ENCODE peak calls at places on chromosomes 12 and 14, in ten cellular contexts. Q is NCI-H1105; K is hepatocyte; Y is amniotic stem cell; N is effector memory CD4-positive, alpha-beta T cell; Z is cardiac muscle cell; J is upper lobe of right lung; B is Daoy; H is A673; R is stimulated activated CD8-positive, alpha-beta memory T cell treated with anti-CD3 and anti-CD28 coated beads, Interleukin-15, amount 100 ng/mL, for 4 hours. P is an unnamed sample.

GRCh38 chr12:79019672-79020071 is 155.1 kb downstream of the SYT1 start:
- DNase-seq in K (no peak), Z (no peak), Q (no peak), J (no peak), R (no peak), N (no peak), Y (no peak), H (no peak), B (no peak), P (no peak)

GRCh38 chr12:88509851-88510250 is 70.4 kb downstream of the KITLG start:
- DNase-seq in Q (no peak), J (no peak), H (peak; percentile 27), N (no peak), Z (no peak), K (no peak), B (no peak), R (no peak), Y (no peak), P (no peak)

GRCh38 chr12:104458645-104459555 is 2.2 kb downstream of the CHST11 start:
- DNase-seq in R (no peak), K (peak; percentile 14), J (peak; percentile 74), B (peak; percentile 52), H (peak; percentile 14), N (no peak), Z (peak; percentile 46), Y (no peak), Q (no peak), P (no peak)

GRCh38 chr14:54577977-54578376 is 11.0 kb downstream of the SAMD4A start:
- DNase-seq in J (no peak), Z (no peak), Y (no peak), H (peak; percentile 22), N (no peak), K (peak; percentile 42), R (no peak), Q (no peak), B (no peak), P (no peak)

GRCh38 chr14:50882932-50883826 is 11.3 kb downstream of the ABHD12B start:
- DNase-seq in Y (no peak), H (no peak), Z (no peak), R (no peak), N (no peak), J (no peak), K (no peak), Q (no peak), B (no peak), P (no peak)

GRCh38 chr14:65864549-65864948 is 452.0 kb downstream of the FUT8 start:
- DNase-seq in R (no peak), J (no peak), B (no peak), K (no peak), H (no peak), Q (no peak), N (no peak), Y (no peak), Z (no peak), P (no peak)

GRCh38 chr12:124501827-124502226 is 65.6 kb downstream of the NCOR2 start:
- DNase-seq in Z (no peak), H (no peak), R (no peak), N (no peak), K (no peak), Y (no peak), Q (no peak), B (no peak), J (no peak), P (no peak)

GRCh38 chr14:20679907-20680306 is 4.5 kb upstream of the RNASE4 start:
- DNase-seq in J (no peak), Q (no peak), B (peak; percentile 69), K (peak; percentile 53), N (peak; percentile 28), Y (no peak), H (peak; percentile 54), Z (peak; percentile 24), R (no peak), P (no peak)

GRCh38 chr14:81423504-81423903 is 23.4 kb upstream of the STON2 start:
- DNase-seq in Z (peak; percentile 19), Q (no peak), Y (no peak), R (no peak), H (no peak), J (no peak), K (no peak), B (no peak), N (no peak), P (no peak)

GRCh38 chr12:30926243-30927209 is at the start of gene TSPAN11:
- DNase-seq in Y (peak; percentile 27), H (peak; percentile 78), Q (peak; percentile 80), R (no peak), N (no peak), Z (peak; percentile 47), B (peak; percentile 46), J (no peak), K (peak; percentile 79), P (no peak)

GRCh38 chr14:63881926-63882325 is 29.1 kb downstream of the SYNE2 start:
- DNase-seq in Y (no peak), Z (no peak), J (no peak), H (no peak), N (no peak), K (no peak), R (no peak), B (no peak), Q (no peak), P (no peak)

GRCh38 chr12:57280234-57281062 is 29.5 kb upstream of the STAC3 start:
- DNase-seq in J (no peak), K (peak; percentile 88), Y (peak; percentile 80), B (peak; percentile 93), Z (peak; percentile 91), R (peak; percentile 46), Q (no peak), H (peak; percentile 67), N (peak; percentile 24), P (no peak)

GRCh38 chr12:80702889-80703605 is 4.4 kb upstream of the MYF6 start:
- DNase-seq in Q (peak; percentile 1), Y (no peak), N (no peak), Z (peak; percentile 67), H (no peak), R (no peak), K (peak; percentile 64), B (peak; percentile 73), J (no peak), P (no peak)

GRCh38 chr12:50589650-50590435 is 85.1 kb downstream of the DIP2B start:
- DNase-seq in Q (no peak), K (peak; percentile 18), J (no peak), Z (peak; percentile 93), Y (peak; percentile 73), B (peak; percentile 93), N (no peak), R (no peak), H (peak; percentile 97), P (no peak)

GRCh38 chr14:104817930-104818713 is 17.2 kb downstream of the ZBTB42 start:
- DNase-seq in N (no peak), H (no peak), Z (no peak), B (no peak), R (no peak), Q (no peak), K (no peak), Y (no peak), J (no peak), P (no peak)

GRCh38 chr12:98738539-98738938 is 93.4 kb downstream of the APAF1 start:
- DNase-seq in N (no peak), R (no peak), Q (no peak), H (no peak), J (no peak), Y (no peak), B (no peak), Z (no peak), K (no peak), P (no peak)

GRCh38 chr14:85437143-85437542 is 92.8 kb upstream of the FLRT2 start:
- DNase-seq in Q (no peak), J (no peak), N (no peak), Y (no peak), R (no peak), Z (no peak), H (no peak), K (peak; percentile 38), B (peak; percentile 58), P (no peak)

GRCh38 chr14:65228436-65228835 is 126.1 kb upstream of the MAX start:
- DNase-seq in J (no peak), R (no peak), Q (no peak), K (no peak), Y (no peak), B (no peak), N (no peak), H (no peak), Z (no peak), P (no peak)

GRCh38 chr12:100963381-100963780 is 168.8 kb downstream of the ANO4 start:
- DNase-seq in K (no peak), R (no peak), H (no peak), J (no peak), N (no peak), Z (peak; percentile 26), Y (no peak), Q (no peak), B (no peak), P (no peak)

GRCh38 chr14:23876160-23876750 is 77.3 kb upstream of the DHRS4 start:
- DNase-seq in B (no peak), Z (no peak), N (no peak), H (no peak), Y (no peak), R (no peak), J (no peak), K (no peak), Q (no peak), P (no peak)

GRCh38 chr12:24363177-24363754 is 413.8 kb upstream of the SOX5 start:
- DNase-seq in Q (peak; percentile 71), Z (no peak), R (no peak), K (no peak), N (no peak), B (peak; percentile 9), Y (no peak), H (peak; percentile 52), J (no peak), P (no peak)

GRCh38 chr14:74257078-74257987 is 18.1 kb downstream of the VSX2 start:
- DNase-seq in Z (peak; percentile 38), R (peak; percentile 17), K (peak; percentile 64), Q (peak; percentile 58), Y (no peak), B (peak; percentile 61), H (peak; percentile 54), N (peak; percentile 35), J (peak; percentile 76), P (no peak)

GRCh38 chr12:238736-239398 is 23.8 kb downstream of the SLC6A13 start:
- DNase-seq in K (no peak), B (no peak), Z (no peak), J (peak; percentile 15), Q (no peak), Y (no peak), R (no peak), N (no peak), H (no peak), P (no peak)

GRCh38 chr12:68998036-68998435 is 65.1 kb upstream of the CPM start:
- DNase-seq in Q (no peak), Z (no peak), B (no peak), N (no peak), K (no peak), R (no peak), J (no peak), Y (no peak), H (no peak), P (no peak)

GRCh38 chr12:108078428-108078827 is 50.7 kb upstream of the WSCD2 start:
- DNase-seq in B (no peak), Q (no peak), Y (no peak), Z (no peak), J (no peak), H (no peak), R (no peak), K (no peak), N (no peak), P (no peak)

GRCh38 chr14:32087173-32087861 is 10.2 kb downstream of the ARHGAP5 start:
- DNase-seq in H (peak; percentile 94), Y (no peak), Q (no peak), Z (peak; percentile 37), R (no peak), K (peak; percentile 16), N (no peak), B (peak; percentile 80), J (no peak), P (no peak)

GRCh38 chr12:64574837-64575236 is 35.5 kb upstream of the RASSF3 start:
- DNase-seq in Z (no peak), Y (no peak), R (no peak), B (no peak), J (no peak), H (no peak), K (no peak), Q (no peak), N (no peak), P (no peak)

GRCh38 chr12:130339946-130340345 is 2.3 kb downstream of the PIWIL1 start:
- DNase-seq in R (no peak), Z (no peak), K (peak; percentile 58), H (no peak), Q (no peak), J (no peak), N (no peak), Y (no peak), B (peak; percentile 92), P (no peak)

P was measured in right atrium auricular region.